ENCODE peak calls at places on chromosomes 2 and 18, in nine cellular contexts. T, M, Q, K, W, V, S, I and X are unnamed samples.

GRCh38 chr2:216279459-216279858 is 92.8 kb downstream of the MARCHF4 start:
- DNase-seq in V (peak; percentile 38), W (no peak), M (no peak), Q (no peak), I (no peak), S (peak; percentile 21), T (no peak), K (no peak), X (no peak)

GRCh38 chr2:176188969-176189665 is 649 bp downstream of the HOXD1 start:
- DNase-seq in W (no peak), T (no peak), V (no peak), S (no peak), M (no peak), I (peak; percentile 73), Q (no peak), K (no peak), X (no peak)

GRCh38 chr2:43939695-43940094 is 56.1 kb downstream of the LRPPRC start:
- DNase-seq in T (no peak), Q (no peak), S (no peak), W (no peak), I (no peak), K (no peak), M (no peak), V (no peak), X (no peak)

GRCh38 chr18:69752737-69753380 is 194.8 kb downstream of the CD226 start:
- DNase-seq in Q (no peak), W (no peak), M (no peak), S (no peak), V (no peak), K (no peak), I (no peak), T (no peak), X (no peak)

GRCh38 chr2:16281451-16282330 is 341.3 kb downstream of the MYCN start:
- DNase-seq in M (peak; percentile 31), I (peak; percentile 88), W (no peak), K (no peak), Q (peak; percentile 39), V (no peak), S (no peak), T (no peak), X (no peak)

GRCh38 chr2:187358531-187358930 is 89.5 kb downstream of the CALCRL start:
- DNase-seq in Q (no peak), S (no peak), K (no peak), T (no peak), V (no peak), W (no peak), M (no peak), I (no peak), X (no peak)

GRCh38 chr2:55157474-55157884 is 74.6 kb downstream of the CLHC1 start:
- DNase-seq in K (no peak), M (no peak), I (no peak), W (no peak), T (no peak), Q (peak; percentile 60), S (peak; percentile 33), V (peak; percentile 63), X (no peak)

GRCh38 chr2:133442393-133442792 is 125.9 kb downstream of the NCKAP5 start:
- DNase-seq in K (no peak), M (no peak), S (no peak), T (no peak), V (no peak), W (no peak), I (no peak), Q (no peak), X (no peak)

GRCh38 chr2:217282531-217282930 is 422.7 kb upstream of the TNP1 start:
- DNase-seq in V (peak; percentile 36), K (no peak), I (no peak), T (no peak), M (no peak), S (no peak), Q (no peak), W (no peak), X (no peak)

GRCh38 chr2:30230855-30231725 is at the start of gene LBH:
- DNase-seq in V (peak; percentile 90), S (peak; percentile 38), I (peak; percentile 97), K (peak; percentile 84), M (peak; percentile 87), T (peak; percentile 88), Q (peak; percentile 51), W (peak; percentile 88), X (no peak)

GRCh38 chr2:121648206-121648605 is 1.1 kb downstream of the CLASP1 start:
- DNase-seq in Q (peak; percentile 26), T (no peak), K (no peak), V (peak; percentile 43), M (no peak), I (peak; percentile 34), S (peak; percentile 15), W (no peak), X (no peak)

GRCh38 chr2:207683879-207684627 is 27.4 kb upstream of the CCNYL1 start:
- DNase-seq in K (no peak), M (peak; percentile 60), Q (peak; percentile 43), V (peak; percentile 73), W (no peak), T (no peak), S (peak; percentile 73), I (peak; percentile 12), X (peak; percentile 58)

GRCh38 chr2:238420442-238420841 is 6.3 kb upstream of the ASB1 start:
- DNase-seq in T (no peak), K (no peak), I (peak; percentile 24), S (no peak), W (no peak), Q (no peak), V (no peak), M (no peak), X (no peak)

GRCh38 chr2:58032016-58032750 is 14.4 kb upstream of the VRK2 start:
- DNase-seq in Q (no peak), M (no peak), W (no peak), I (no peak), K (no peak), T (no peak), S (no peak), V (peak; percentile 78), X (no peak)

GRCh38 chr2:190352668-190353536 is 9.5 kb downstream of the INPP1 start:
- DNase-seq in M (no peak), Q (no peak), T (no peak), I (no peak), K (no peak), V (no peak), S (no peak), W (no peak), X (no peak)

GRCh38 chr2:117481608-117482007 is 332.9 kb upstream of the DDX18 start:
- DNase-seq in W (no peak), V (no peak), Q (no peak), I (no peak), T (no peak), K (no peak), S (no peak), M (no peak), X (no peak)

GRCh38 chr18:32177530-32177929 is 12.3 kb upstream of the MEP1B start:
- DNase-seq in W (no peak), K (no peak), M (no peak), Q (no peak), I (no peak), S (no peak), T (no peak), V (no peak), X (no peak)

GRCh38 chr2:134623796-134624195 is 95.0 kb downstream of the TMEM163 start:
- DNase-seq in I (no peak), W (no peak), V (no peak), Q (no peak), S (peak; percentile 31), T (no peak), K (peak; percentile 19), M (no peak), X (no peak)